ENCODE peak calls at places on chromosomes 5 and 9, in seven cellular contexts. J is tibial artery, R is GM20000, I is omental fat pad, A is endothelial cell, S is heart left ventricle, M is lower leg skin. K is an unnamed sample.

GRCh38 chr9:6229186-6229585 is 13.6 kb downstream of the IL33 start:
- DNase-seq in J (no peak), R (no peak), I (no peak), A (no peak), S (no peak), M (no peak), K (no peak)

GRCh38 chr5:7926720-7927119 is 57.8 kb downstream of the MTRR start:
- DNase-seq in J (no peak), R (no peak), I (no peak), A (no peak), S (no peak), M (no peak), K (no peak)

GRCh38 chr9:127972316-127972871 is 8.4 kb downstream of the EEIG1 start:
- DNase-seq in J (no peak), R (no peak), I (no peak), A (no peak), S (peak), M (no peak), K (no peak)

GRCh38 chr9:6106576-6107339 is 91.3 kb upstream of the RANBP6 start:
- DNase-seq in J (no peak), R (peak), I (no peak), A (peak), S (peak), M (no peak), K (no peak)

GRCh38 chr5:163894645-163895044 is 389.2 kb downstream of the MAT2B start:
- DNase-seq in J (no peak), R (no peak), I (no peak), A (no peak), S (no peak), M (no peak), K (no peak)

GRCh38 chr5:68504306-68504705 is 288.8 kb downstream of the PIK3R1 start:
- DNase-seq in J (no peak), R (no peak), I (no peak), A (no peak), S (no peak), M (no peak), K (no peak)

GRCh38 chr5:171438753-171439152 is 19.3 kb downstream of the FGF18 start:
- DNase-seq in J (no peak), R (no peak), I (no peak), A (no peak), S (no peak), M (no peak), K (no peak)

GRCh38 chr9:86614871-86615849 is 260.9 kb upstream of the TUT7 start:
- DNase-seq in J (no peak), R (no peak), I (no peak), A (peak), S (no peak), M (no peak), K (peak)

GRCh38 chr9:71886015-71886414 is 25.0 kb downstream of the ABHD17B start:
- DNase-seq in J (no peak), R (no peak), I (no peak), A (no peak), S (no peak), M (no peak), K (no peak)

GRCh38 chr9:30774326-30774725 is 1610.1 kb upstream of the ACO1 start:
- DNase-seq in J (no peak), R (no peak), I (no peak), A (no peak), S (no peak), M (no peak), K (peak)

GRCh38 chr9:114313186-114313585 is 9.7 kb upstream of the ORM1 start:
- DNase-seq in J (no peak), R (no peak), I (no peak), A (no peak), S (no peak), M (no peak), K (no peak)

GRCh38 chr9:114096041-114096511 is 3.0 kb downstream of the KIF12 start:
- DNase-seq in J (no peak), R (no peak), I (no peak), A (peak), S (no peak), M (no peak), K (no peak)

GRCh38 chr9:3477236-3477834 is 48.5 kb downstream of the RFX3 start:
- DNase-seq in J (no peak), R (no peak), I (no peak), A (no peak), S (no peak), M (no peak), K (no peak)

GRCh38 chr5:142543951-142544753 is 141.7 kb downstream of the FGF1 start:
- DNase-seq in J (no peak), R (no peak), I (no peak), A (no peak), S (no peak), M (no peak), K (no peak)

GRCh38 chr9:92612292-92612691 is 57.6 kb downstream of the IPPK start:
- DNase-seq in J (no peak), R (no peak), I (no peak), A (no peak), S (no peak), M (no peak), K (peak)

GRCh38 chr9:107175039-107175438 is 108.0 kb upstream of the RAD23B start:
- DNase-seq in J (peak), R (no peak), I (no peak), A (no peak), S (peak), M (peak), K (no peak)

DNA sequence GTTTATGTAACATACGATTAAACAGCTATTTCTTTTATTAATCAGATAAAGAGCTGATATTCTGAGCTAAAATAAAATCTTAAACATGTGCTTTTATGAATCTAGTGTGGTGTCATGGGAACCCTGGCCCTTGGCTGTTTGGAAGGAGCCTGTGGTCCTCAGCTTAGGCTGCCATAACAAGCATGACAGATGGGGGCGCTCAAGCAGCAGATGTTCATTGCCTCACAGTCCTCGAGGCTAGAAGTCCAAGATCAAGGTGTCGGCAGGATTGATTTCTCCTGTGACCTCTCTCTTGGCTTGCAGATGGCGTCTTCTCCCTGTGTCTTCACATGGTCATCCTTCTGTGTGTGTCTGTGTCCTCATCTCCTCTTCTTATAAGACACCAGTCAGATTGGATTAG is 448.2 kb downstream of the GADD45G start:
- DNase-seq in J (no peak), R (no peak), I (no peak), A (no peak), S (no peak), M (no peak), K (peak)
- TF ChIP-seq CTCF in J (no peak), R (no peak), I (no peak), A (peak), S (no peak), M (no peak), K (no peak)

GRCh38 chr5:107948377-107948776 is 277.6 kb upstream of the EFNA5 start:
- DNase-seq in J (no peak), R (no peak), I (no peak), A (no peak), S (no peak), M (no peak), K (no peak)
- TF ChIP-seq CTCF in J (no peak), R (no peak), I (no peak), A (no peak), S (no peak), M (no peak), K (no peak)

GRCh38 chr9:34665381-34666250 is 3.2 kb upstream of the CCL27 start:
- DNase-seq in J (peak), R (peak), I (peak), A (peak), S (peak), M (peak), K (peak)

GRCh38 chr9:34663296-34663590 is 786 bp upstream of the CCL27 start:
- DNase-seq in J (no peak), R (no peak), I (no peak), A (no peak), S (no peak), M (no peak), K (no peak)

GRCh38 chr9:34662544-34663295 is at the start of gene CCL27:
- DNase-seq in J (no peak), R (no peak), I (no peak), A (no peak), S (no peak), M (no peak), K (no peak)

GRCh38 chr9:34665109-34665380 is 2.6 kb upstream of the CCL27 start:
- DNase-seq in J (no peak), R (no peak), I (no peak), A (no peak), S (no peak), M (no peak), K (no peak)

GRCh38 chr9:34664281-34665108 is 2.0 kb upstream of the CCL27 start:
- DNase-seq in J (peak), R (peak), I (peak), A (peak), S (peak), M (peak), K (peak)
- TF ChIP-seq CTCF in J (peak), R (peak), I (no peak), A (peak), S (peak), M (peak), K (peak)

GRCh38 chr9:64773491-64773931 is 511.5 kb downstream of the FOXD4L5 start:
- DNase-seq in J (no peak), R (no peak), I (no peak), A (no peak), S (no peak), M (no peak), K (peak)
- TF ChIP-seq CTCF in J (no peak), R (no peak), I (no peak), A (no peak), S (no peak), M (no peak), K (no peak)

GRCh38 chr5:148729182-148729581 is 74.9 kb upstream of the HTR4 start:
- DNase-seq in J (no peak), R (no peak), I (no peak), A (no peak), S (no peak), M (no peak), K (no peak)
- TF ChIP-seq CTCF in J (no peak), R (no peak), I (no peak), A (no peak), S (no peak), M (no peak), K (peak)

GRCh38 chr5:127746756-127747155 is 43.6 kb downstream of the CCDC192 start:
- DNase-seq in J (no peak), R (peak), I (no peak), A (no peak), S (no peak), M (no peak), K (no peak)
- TF ChIP-seq CTCF in J (peak), R (peak), I (no peak), A (no peak), S (peak), M (no peak), K (peak)

GRCh38 chr9:89564257-89564878 is 40.4 kb upstream of the GADD45G start:
- DNase-seq in J (no peak), R (peak), I (no peak), A (peak), S (no peak), M (no peak), K (no peak)
- TF ChIP-seq CTCF in J (no peak), R (peak), I (no peak), A (no peak), S (no peak), M (no peak), K (no peak)

DNA sequence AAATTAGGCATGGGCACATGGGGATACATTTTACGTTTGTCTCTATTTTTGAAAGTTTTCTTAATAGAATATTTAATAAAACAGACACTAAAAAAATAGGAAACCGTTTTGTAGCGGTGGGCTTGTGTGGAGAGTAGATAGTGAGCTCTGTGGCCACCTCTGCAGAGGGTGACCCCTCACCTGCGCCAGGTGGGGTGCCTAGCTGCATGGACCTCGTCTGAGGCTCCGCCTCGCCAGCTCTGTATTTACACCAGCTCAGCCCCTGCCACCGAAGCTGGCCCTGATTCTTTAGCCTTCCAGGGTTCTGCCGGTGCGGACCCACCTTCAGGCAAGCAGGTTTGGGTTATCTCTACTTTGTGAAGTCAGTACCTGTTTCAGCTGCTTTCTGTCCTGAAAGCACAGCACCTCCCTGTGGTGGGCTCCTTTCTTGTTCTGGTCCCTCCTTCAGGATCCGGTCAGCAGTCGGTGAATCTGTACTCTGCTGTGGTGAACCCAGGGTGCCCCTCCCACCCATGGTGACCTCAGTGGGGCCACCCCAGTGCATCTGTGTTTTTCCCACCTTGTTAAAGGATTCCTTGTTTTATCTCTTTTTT is 105.2 kb upstream of the CACNA1B start:
- DNase-seq in J (no peak), R (peak), I (no peak), A (peak), S (no peak), M (no peak), K (no peak)
- TF ChIP-seq CTCF in J (no peak), R (no peak), I (no peak), A (no peak), S (no peak), M (no peak), K (peak)

DNA sequence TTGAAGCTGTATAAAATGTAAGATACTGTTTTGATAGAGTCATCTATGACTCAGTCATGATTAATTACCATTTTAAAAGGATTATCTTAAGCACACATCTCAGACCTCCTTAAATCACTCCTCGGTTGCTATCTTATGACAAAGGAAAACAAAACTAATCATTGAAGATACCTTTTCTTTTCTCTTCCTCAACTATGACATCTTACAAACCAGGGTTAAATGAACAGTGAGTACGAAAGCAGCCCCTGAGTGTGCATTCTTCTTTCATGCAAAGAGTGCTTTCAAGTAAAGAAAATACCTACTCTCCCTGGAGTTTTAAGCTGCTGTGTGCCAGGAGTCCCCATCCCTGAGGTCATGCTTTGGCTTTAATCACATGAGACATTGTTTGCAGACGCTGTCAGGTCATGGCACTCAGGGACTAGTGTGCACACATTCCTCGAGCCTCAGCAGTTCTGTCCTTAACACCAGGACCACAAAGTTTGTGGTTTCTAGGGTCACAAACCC is 86.7 kb upstream of the ICE1 start:
- DNase-seq in J (no peak), R (no peak), I (no peak), A (no peak), S (no peak), M (no peak), K (no peak)
- TF ChIP-seq CTCF in J (no peak), R (no peak), I (no peak), A (no peak), S (no peak), M (no peak), K (no peak)

K was measured in osteocyte.